ENCODE peak calls at places on chromosomes 5 and 9, in six cellular contexts. One of them, this sample, is unnamed. For H3K9me3, the result is how much of the 10 kb centered on the place peaks cover.

GRCh38 chr5:163401271-163401670 is 36.1 kb upstream of the CCNG1 start:
- DNase-seq in A549: no peak
- DNase-seq in cardiac muscle cell: no peak
- DNase-seq in stomach: no peak
- DNase-seq in gastrocnemius medialis: no peak
- DNase-seq in heart left ventricle: no peak
- DNase-seq in this sample: no peak

GRCh38 chr5:178421699-178422399 is 168.3 kb downstream of the COL23A1 start:
- DNase-seq in A549: no peak
- DNase-seq in cardiac muscle cell: no peak
- DNase-seq in stomach: no peak
- DNase-seq in gastrocnemius medialis: no peak
- DNase-seq in heart left ventricle: no peak
- DNase-seq in this sample: no peak

GRCh38 chr9:17856995-17857394 is 278.1 kb downstream of the SH3GL2 start:
- DNase-seq in A549: no peak
- DNase-seq in cardiac muscle cell: no peak
- DNase-seq in stomach: no peak
- DNase-seq in gastrocnemius medialis: no peak
- DNase-seq in heart left ventricle: no peak
- DNase-seq in this sample: no peak

GRCh38 chr5:120609570-120609969 is 145.5 kb downstream of the PRR16 start:
- DNase-seq in A549: no peak
- DNase-seq in cardiac muscle cell: no peak
- DNase-seq in stomach: no peak
- DNase-seq in gastrocnemius medialis: no peak
- DNase-seq in heart left ventricle: no peak
- DNase-seq in this sample: no peak

GRCh38 chr5:10563940-10564837 is at the start of gene ANKRD33B:
- DNase-seq in A549: peak
- DNase-seq in cardiac muscle cell: peak
- DNase-seq in stomach: peak
- DNase-seq in gastrocnemius medialis: no peak
- DNase-seq in heart left ventricle: peak
- DNase-seq in this sample: peak

GRCh38 chr5:32462618-32463017 is 18.1 kb upstream of the ZFR start:
- DNase-seq in A549: peak
- DNase-seq in cardiac muscle cell: no peak
- DNase-seq in stomach: no peak
- DNase-seq in gastrocnemius medialis: no peak
- DNase-seq in heart left ventricle: no peak
- DNase-seq in this sample: no peak

GRCh38 chr5:74042559-74043357 is 416.8 kb downstream of the ARHGEF28 start:
- DNase-seq in A549: peak
- DNase-seq in cardiac muscle cell: peak
- DNase-seq in stomach: no peak
- DNase-seq in gastrocnemius medialis: no peak
- DNase-seq in heart left ventricle: peak
- DNase-seq in this sample: no peak

GRCh38 chr5:90344693-90345092 is 64.9 kb downstream of the CETN3 start:
- DNase-seq in A549: no peak
- DNase-seq in cardiac muscle cell: no peak
- DNase-seq in stomach: no peak
- DNase-seq in gastrocnemius medialis: no peak
- DNase-seq in heart left ventricle: no peak
- DNase-seq in this sample: no peak

GRCh38 chr5:67407979-67408378 is 211.4 kb upstream of the CD180 start:
- DNase-seq in A549: no peak
- DNase-seq in cardiac muscle cell: no peak
- DNase-seq in stomach: no peak
- DNase-seq in gastrocnemius medialis: no peak
- DNase-seq in heart left ventricle: no peak
- DNase-seq in this sample: no peak

GRCh38 chr5:67221487-67222242 is 25.1 kb upstream of the CD180 start:
- DNase-seq in A549: no peak
- DNase-seq in cardiac muscle cell: no peak
- DNase-seq in stomach: no peak
- DNase-seq in gastrocnemius medialis: no peak
- DNase-seq in heart left ventricle: no peak
- DNase-seq in this sample: peak

GRCh38 chr5:41065691-41066335 is 5.3 kb downstream of the MROH2B start:
- DNase-seq in A549: no peak
- DNase-seq in cardiac muscle cell: no peak
- DNase-seq in stomach: no peak
- DNase-seq in gastrocnemius medialis: no peak
- DNase-seq in heart left ventricle: no peak
- DNase-seq in this sample: no peak

GRCh38 chr9:127862075-127863011 is 7.9 kb upstream of the ENG start:
- DNase-seq in A549: no peak
- DNase-seq in cardiac muscle cell: peak
- DNase-seq in stomach: peak
- DNase-seq in gastrocnemius medialis: peak
- DNase-seq in heart left ventricle: peak
- DNase-seq in this sample: no peak

GRCh38 chr5:114427204-114427603 is 65.3 kb downstream of the KCNN2 start:
- DNase-seq in A549: no peak
- DNase-seq in cardiac muscle cell: no peak
- DNase-seq in stomach: no peak
- DNase-seq in gastrocnemius medialis: no peak
- DNase-seq in heart left ventricle: no peak
- DNase-seq in this sample: no peak

GRCh38 chr9:91787931-91788330 is 162.1 kb downstream of the ROR2 start:
- DNase-seq in A549: no peak
- DNase-seq in cardiac muscle cell: no peak
- DNase-seq in stomach: no peak
- DNase-seq in gastrocnemius medialis: no peak
- DNase-seq in heart left ventricle: no peak
- DNase-seq in this sample: no peak

GRCh38 chr5:78568212-78568611 is 80.4 kb downstream of the LHFPL2 start:
- DNase-seq in A549: no peak
- DNase-seq in cardiac muscle cell: no peak
- DNase-seq in stomach: no peak
- DNase-seq in gastrocnemius medialis: no peak
- DNase-seq in heart left ventricle: no peak
- DNase-seq in this sample: no peak

GRCh38 chr9:80197661-80198060 is 625.9 kb downstream of the TLE4 start:
- DNase-seq in A549: no peak
- DNase-seq in cardiac muscle cell: no peak
- DNase-seq in stomach: no peak
- DNase-seq in gastrocnemius medialis: no peak
- DNase-seq in heart left ventricle: no peak
- DNase-seq in this sample: no peak

GRCh38 chr5:129460951-129461815 is 1.1 kb downstream of the ADAMTS19 start:
- DNase-seq in A549: peak
- DNase-seq in cardiac muscle cell: peak
- DNase-seq in stomach: peak
- DNase-seq in gastrocnemius medialis: peak
- DNase-seq in heart left ventricle: peak
- DNase-seq in this sample: no peak

GRCh38 chr5:65986050-65986451 is 59.7 kb downstream of the ERBIN start:
- DNase-seq in A549: no peak
- DNase-seq in cardiac muscle cell: peak
- DNase-seq in stomach: no peak
- DNase-seq in gastrocnemius medialis: no peak
- DNase-seq in heart left ventricle: no peak
- DNase-seq in this sample: no peak

GRCh38 chr9:91023741-91024140 is 222.1 kb downstream of the SYK start:
- DNase-seq in A549: no peak
- DNase-seq in cardiac muscle cell: no peak
- DNase-seq in stomach: no peak
- DNase-seq in gastrocnemius medialis: no peak
- DNase-seq in heart left ventricle: no peak
- DNase-seq in this sample: no peak

GRCh38 chr9:73667749-73668148 is 516.1 kb downstream of the ANXA1 start:
- DNase-seq in A549: peak
- DNase-seq in cardiac muscle cell: no peak
- DNase-seq in stomach: no peak
- DNase-seq in gastrocnemius medialis: no peak
- DNase-seq in heart left ventricle: no peak
- DNase-seq in this sample: no peak

GRCh38 chr5:73367650-73368049 is 80.9 kb downstream of the FOXD1 start:
- DNase-seq in A549: no peak
- DNase-seq in cardiac muscle cell: peak
- DNase-seq in stomach: no peak
- DNase-seq in gastrocnemius medialis: no peak
- DNase-seq in heart left ventricle: no peak
- DNase-seq in this sample: no peak

GRCh38 chr5:102666164-102666951 is 88.7 kb upstream of the PAM start:
- DNase-seq in A549: no peak
- DNase-seq in cardiac muscle cell: peak
- DNase-seq in stomach: no peak
- DNase-seq in gastrocnemius medialis: no peak
- DNase-seq in heart left ventricle: no peak
- DNase-seq in this sample: no peak

GRCh38 chr9:101307041-101307440 is 77.8 kb downstream of the BAAT start:
- DNase-seq in A549: no peak
- DNase-seq in cardiac muscle cell: no peak
- DNase-seq in stomach: no peak
- DNase-seq in gastrocnemius medialis: no peak
- DNase-seq in heart left ventricle: no peak
- DNase-seq in this sample: no peak

GRCh38 chr5:145466533-145466932 is 368.6 kb downstream of the PRELID2 start:
- DNase-seq in A549: no peak
- DNase-seq in cardiac muscle cell: no peak
- DNase-seq in stomach: no peak
- DNase-seq in gastrocnemius medialis: no peak
- DNase-seq in heart left ventricle: no peak
- DNase-seq in this sample: no peak

GRCh38 chr5:149133795-149134777 is 7.2 kb upstream of the ABLIM3 start:
- DNase-seq in A549: peak
- DNase-seq in cardiac muscle cell: peak
- DNase-seq in stomach: peak
- DNase-seq in gastrocnemius medialis: peak
- DNase-seq in heart left ventricle: peak
- DNase-seq in this sample: no peak

GRCh38 chr5:603081-603998 is 8.8 kb upstream of the CEP72 start:
- DNase-seq in A549: no peak
- DNase-seq in cardiac muscle cell: no peak
- DNase-seq in stomach: peak
- DNase-seq in gastrocnemius medialis: no peak
- DNase-seq in heart left ventricle: peak
- DNase-seq in this sample: no peak

GRCh38 chr5:175378444-175379028 is 65.4 kb downstream of the DRD1 start:
- DNase-seq in A549: peak
- DNase-seq in cardiac muscle cell: no peak
- DNase-seq in stomach: no peak
- DNase-seq in gastrocnemius medialis: no peak
- DNase-seq in heart left ventricle: no peak
- DNase-seq in this sample: no peak

GRCh38 chr9:8356406-8356805 is 556.8 kb upstream of the DMAC1 start:
- DNase-seq in A549: no peak
- DNase-seq in cardiac muscle cell: no peak
- DNase-seq in stomach: no peak
- DNase-seq in gastrocnemius medialis: no peak
- DNase-seq in heart left ventricle: no peak
- DNase-seq in this sample: no peak
- H3K9me3 ChIP-seq in A549: under half
- H3K9me3 ChIP-seq in cardiac muscle cell: under half
- H3K9me3 ChIP-seq in stomach: under half
- H3K9me3 ChIP-seq in gastrocnemius medialis: under half
- H3K9me3 ChIP-seq in heart left ventricle: under half
- H3K9me3 ChIP-seq in this sample: under half

DNA sequence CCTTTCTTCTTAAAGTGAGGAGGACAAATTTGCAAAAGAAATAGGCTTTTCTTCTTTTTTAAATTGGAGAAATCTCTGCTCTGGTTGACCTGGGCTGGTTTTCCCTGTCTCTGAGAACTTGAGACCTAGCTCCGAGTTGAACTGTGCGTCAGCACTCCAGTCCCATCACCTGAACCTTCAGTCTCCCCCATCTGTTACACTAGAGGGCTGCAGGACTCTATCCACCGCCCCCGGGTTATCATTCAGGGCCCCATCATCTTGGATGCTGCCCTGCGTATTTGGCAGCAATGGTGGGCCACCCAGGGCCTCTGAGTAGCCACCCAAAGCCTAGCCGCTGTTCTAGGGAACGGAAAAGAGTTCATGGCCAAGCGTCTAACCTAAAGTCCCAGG is 2.5 kb downstream of the FOXE1 start:
- DNase-seq in A549: no peak
- DNase-seq in cardiac muscle cell: no peak
- DNase-seq in stomach: no peak
- DNase-seq in gastrocnemius medialis: no peak
- DNase-seq in heart left ventricle: no peak
- DNase-seq in this sample: no peak
- H3K9me3 ChIP-seq in A549: under half
- H3K9me3 ChIP-seq in cardiac muscle cell: under half
- H3K9me3 ChIP-seq in stomach: under half
- H3K9me3 ChIP-seq in gastrocnemius medialis: under half
- H3K9me3 ChIP-seq in heart left ventricle: under half
- H3K9me3 ChIP-seq in this sample: under half

DNA sequence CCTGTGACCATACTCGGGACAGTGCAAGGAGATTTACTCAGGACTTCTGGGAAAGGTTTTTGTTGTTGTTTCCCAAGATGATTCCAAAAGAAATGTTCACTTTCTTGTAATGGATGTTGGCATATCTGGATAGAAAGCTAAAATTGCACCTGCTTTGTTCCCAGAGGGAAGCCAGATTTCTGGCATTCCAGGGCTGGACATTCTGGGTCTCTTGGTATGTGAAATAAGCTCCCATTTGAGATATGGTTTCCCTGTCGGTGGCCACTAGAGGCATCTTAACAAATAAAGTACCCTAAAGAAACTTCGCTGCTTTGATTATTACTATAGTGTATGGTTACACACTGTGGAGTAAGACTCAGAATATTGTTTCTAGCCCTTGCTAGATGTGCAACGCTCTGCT is 737.3 kb downstream of the BRINP1 start:
- DNase-seq in A549: no peak
- DNase-seq in cardiac muscle cell: no peak
- DNase-seq in stomach: no peak
- DNase-seq in gastrocnemius medialis: no peak
- DNase-seq in heart left ventricle: no peak
- DNase-seq in this sample: no peak
- H3K9me3 ChIP-seq in A549: under half
- H3K9me3 ChIP-seq in cardiac muscle cell: under half
- H3K9me3 ChIP-seq in stomach: under half
- H3K9me3 ChIP-seq in gastrocnemius medialis: under half
- H3K9me3 ChIP-seq in heart left ventricle: under half
- H3K9me3 ChIP-seq in this sample: under half

GRCh38 chr9:95938724-95939123 is 63.2 kb downstream of the ERCC6L2 start:
- DNase-seq in A549: no peak
- DNase-seq in cardiac muscle cell: no peak
- DNase-seq in stomach: no peak
- DNase-seq in gastrocnemius medialis: no peak
- DNase-seq in heart left ventricle: no peak
- DNase-seq in this sample: no peak

GRCh38 chr9:95939472-95939871 is 64.0 kb downstream of the ERCC6L2 start:
- DNase-seq in A549: no peak
- DNase-seq in cardiac muscle cell: no peak
- DNase-seq in stomach: no peak
- DNase-seq in gastrocnemius medialis: no peak
- DNase-seq in heart left ventricle: no peak
- DNase-seq in this sample: no peak

GRCh38 chr9:95937131-95937530 is 61.6 kb downstream of the ERCC6L2 start:
- DNase-seq in A549: no peak
- DNase-seq in cardiac muscle cell: no peak
- DNase-seq in stomach: no peak
- DNase-seq in gastrocnemius medialis: no peak
- DNase-seq in heart left ventricle: no peak
- DNase-seq in this sample: no peak

GRCh38 chr9:95940265-95940664 is 64.8 kb downstream of the ERCC6L2 start:
- DNase-seq in A549: no peak
- DNase-seq in cardiac muscle cell: no peak
- DNase-seq in stomach: no peak
- DNase-seq in gastrocnemius medialis: no peak
- DNase-seq in heart left ventricle: no peak
- DNase-seq in this sample: no peak

GRCh38 chr9:95942016-95942415 is 66.5 kb downstream of the ERCC6L2 start:
- DNase-seq in A549: no peak
- DNase-seq in cardiac muscle cell: no peak
- DNase-seq in stomach: no peak
- DNase-seq in gastrocnemius medialis: no peak
- DNase-seq in heart left ventricle: no peak
- DNase-seq in this sample: no peak
- H3K9me3 ChIP-seq in A549: under half
- H3K9me3 ChIP-seq in cardiac muscle cell: under half
- H3K9me3 ChIP-seq in stomach: under half
- H3K9me3 ChIP-seq in gastrocnemius medialis: under half
- H3K9me3 ChIP-seq in heart left ventricle: under half
- H3K9me3 ChIP-seq in this sample: under half

This sample was measured in T-helper 17 cell.